ENCODE peak calls at places on chromosomes 16 and 17, in four cellular contexts. B is SK-N-SH, Q is K562, K is GM12878. G is an unnamed sample.

GRCh38 chr17:48261297-48261880 is 153.8 kb downstream of the SNX11 start:
- DNase-seq in B (peak), Q (peak), K (no peak), G (peak)

GRCh38 chr17:77521076-77521475 is 380.3 kb downstream of the SEC14L1 start:
- DNase-seq in B (no peak), Q (no peak), K (no peak), G (no peak)

GRCh38 chr17:36608794-36609497 is 7.6 kb downstream of the MRM1 start:
- DNase-seq in B (no peak), Q (peak), K (no peak), G (peak)

GRCh38 chr16:47886631-47887415 is 269.0 kb downstream of the ABCC12 start:
- DNase-seq in B (no peak), Q (no peak), K (no peak), G (no peak)

GRCh38 chr17:76276461-76277299 is 11.5 kb downstream of the UBALD2 start:
- DNase-seq in B (peak), Q (no peak), K (no peak), G (no peak)

GRCh38 chr16:78291642-78292041 is 192.2 kb downstream of the WWOX start:
- DNase-seq in B (no peak), Q (no peak), K (no peak), G (no peak)

GRCh38 chr17:77312786-77313599 is 172.2 kb downstream of the SEC14L1 start:
- DNase-seq in B (peak), Q (no peak), K (no peak), G (no peak)

GRCh38 chr16:72124148-72124547 is 30.5 kb downstream of the DHX38 start:
- DNase-seq in B (no peak), Q (no peak), K (no peak), G (no peak)

GRCh38 chr17:57954421-57955182 is 610 bp downstream of the CUEDC1 start:
- DNase-seq in B (peak), Q (no peak), K (no peak), G (peak)

GRCh38 chr17:72294487-72294893 is 173.7 kb downstream of the SOX9 start:
- DNase-seq in B (no peak), Q (no peak), K (no peak), G (no peak)

GRCh38 chr17:42276609-42277341 is 584 bp upstream of the STAT5B start:
- DNase-seq in B (peak), Q (peak), K (no peak), G (peak)

GRCh38 chr17:33561935-33562334 is 268.8 kb upstream of the ASIC2 start:
- DNase-seq in B (no peak), Q (no peak), K (no peak), G (no peak)
- TF ChIP-seq USF1 in B (no peak), Q (no peak), K (no peak), G (no peak)

DNA sequence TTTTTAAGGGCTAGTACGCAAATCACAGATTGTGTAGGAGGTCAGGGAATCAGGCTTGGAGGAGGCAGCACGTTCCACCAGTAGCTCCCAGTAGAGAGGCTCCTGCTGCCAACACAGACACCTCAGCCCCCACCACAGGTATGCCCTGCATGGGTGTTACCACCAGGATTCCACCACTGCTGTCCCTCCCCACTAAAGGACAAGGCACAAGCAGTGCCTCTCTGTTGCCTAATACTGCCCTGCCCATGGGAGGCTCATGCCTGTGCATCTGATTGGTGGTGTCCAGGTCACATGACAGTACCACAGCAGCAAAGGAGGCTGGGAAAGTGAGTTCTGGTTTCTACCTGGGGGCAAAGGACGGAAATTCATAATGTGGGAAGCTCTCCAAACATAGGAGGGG is 33.6 kb upstream of the CACNG4 start:
- DNase-seq in B (no peak), Q (peak), K (no peak), G (no peak)
- TF ChIP-seq USF1 in B (peak), Q (peak), K (peak), G (peak)

DNA sequence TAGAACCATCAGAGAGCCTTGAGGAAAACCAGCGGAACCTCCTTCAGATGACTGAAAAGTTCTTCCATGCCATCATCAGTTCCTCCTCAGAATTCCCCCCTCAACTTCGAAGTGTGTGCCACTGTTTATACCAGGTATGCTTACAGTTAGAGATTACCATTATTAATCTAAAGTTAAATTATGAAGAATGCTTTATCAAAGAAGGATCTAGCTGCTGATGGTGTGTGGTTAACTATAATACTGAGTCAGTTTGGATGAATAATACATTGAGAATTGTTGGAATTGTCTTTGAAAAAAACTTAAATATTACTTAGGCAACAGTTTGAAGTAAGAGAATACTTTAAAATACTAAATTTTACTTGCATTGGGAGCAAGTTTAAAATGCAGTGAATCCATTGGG is 48.1 kb downstream of the OMG start:
- DNase-seq in B (no peak), Q (no peak), K (no peak), G (no peak)
- TF ChIP-seq USF1 in B (no peak), Q (no peak), K (no peak), G (no peak)

GRCh38 chr16:55836158-55836611 is 3.3 kb upstream of the CES1 start:
- DNase-seq in B (no peak), Q (no peak), K (no peak), G (no peak)
- TF ChIP-seq USF1 in B (no peak), Q (no peak), K (no peak), G (no peak)

GRCh38 chr17:17536702-17537101 is 40.5 kb upstream of the RASD1 start:
- DNase-seq in B (no peak), Q (no peak), K (no peak), G (no peak)

GRCh38 chr17:17532991-17533390 is 36.8 kb upstream of the RASD1 start:
- DNase-seq in B (no peak), Q (no peak), K (no peak), G (no peak)

GRCh38 chr17:17535957-17536356 is 39.8 kb upstream of the RASD1 start:
- DNase-seq in B (peak), Q (no peak), K (no peak), G (no peak)

GRCh38 chr17:17537311-17538099 is 41.3 kb upstream of the RASD1 start:
- DNase-seq in B (no peak), Q (no peak), K (no peak), G (no peak)

GRCh38 chr17:17533901-17534441 is 37.8 kb upstream of the RASD1 start:
- DNase-seq in B (no peak), Q (no peak), K (no peak), G (no peak)
- TF ChIP-seq USF1 in B (no peak), Q (no peak), K (no peak), G (no peak)

G was measured in WTC11.